ENCODE peak calls at places on chromosomes 3 and 15, in seven cellular contexts. A is fibroblast of villous mesenchyme, H is cardiac muscle cell, N is foreskin fibroblast, O is GM23338, T is fibroblast of pulmonary artery, L is PC-3. Y is an unnamed sample.

GRCh38 chr15:38563723-38564519 is 693 bp downstream of the RASGRP1 start:
- DNase-seq in O (peak; percentile 57), L (peak; percentile 53), H (peak; percentile 77), N (peak; percentile 25), A (peak; percentile 30), T (peak; percentile 46), Y (no peak)

GRCh38 chr15:78317145-78317836 is 17.9 kb upstream of the SKIC8 start:
- DNase-seq in A (peak; percentile 11), N (no peak), H (peak; percentile 26), T (peak; percentile 13), O (no peak), L (peak; percentile 52), Y (no peak)

GRCh38 chr3:25033407-25034029 is 394.5 kb upstream of the RARB start:
- DNase-seq in A (no peak), O (peak; percentile 93), L (peak; percentile 60), T (peak; percentile 18), H (peak; percentile 69), N (no peak), Y (no peak)

GRCh38 chr15:94105760-94106159 is 125.6 kb upstream of the MCTP2 start:
- DNase-seq in T (no peak), O (peak; percentile 17), H (no peak), A (peak; percentile 45), L (no peak), N (no peak), Y (no peak)

GRCh38 chr15:27358751-27359434 is 387.9 kb downstream of the GABRG3 start:
- DNase-seq in L (peak; percentile 6), A (no peak), N (no peak), O (peak; percentile 79), H (peak; percentile 61), T (peak; percentile 1), Y (no peak)

GRCh38 chr3:133037440-133037839 is 751 bp upstream of the TMEM108 start:
- DNase-seq in N (no peak), A (no peak), H (no peak), O (no peak), T (no peak), L (no peak), Y (no peak)

GRCh38 chr15:74891469-74891868 is 1.6 kb downstream of the MPI start:
- DNase-seq in T (no peak), O (no peak), L (peak; percentile 25), H (no peak), A (no peak), N (no peak), Y (no peak)

GRCh38 chr3:122886251-122886650 is 91.4 kb downstream of the SLC49A4 start:
- DNase-seq in L (no peak), H (no peak), O (no peak), N (no peak), T (no peak), A (no peak), Y (no peak)

GRCh38 chr15:78243491-78243941 is 9.2 kb upstream of the ACSBG1 start:
- DNase-seq in T (peak; percentile 46), H (peak; percentile 29), N (no peak), A (peak; percentile 11), O (peak; percentile 87), L (no peak), Y (no peak)

GRCh38 chr15:55618396-55618795 is 30.3 kb upstream of the PYGO1 start:
- DNase-seq in N (no peak), T (no peak), A (no peak), H (no peak), L (no peak), O (no peak), Y (no peak)

GRCh38 chr15:89777821-89778380 is 1.8 kb downstream of the MESP2 start:
- DNase-seq in N (no peak), A (no peak), H (no peak), O (no peak), L (no peak), T (no peak), Y (no peak)

GRCh38 chr15:64583983-64584382 is 123.6 kb downstream of the ZNF609 start:
- DNase-seq in N (no peak), H (no peak), O (no peak), T (no peak), A (no peak), L (no peak), Y (no peak)

GRCh38 chr15:35000511-35000910 is 12.4 kb upstream of the ZNF770 start:
- DNase-seq in O (no peak), T (peak; percentile 72), L (peak; percentile 90), H (no peak), A (peak; percentile 79), N (peak; percentile 84), Y (peak; percentile 67)

GRCh38 chr3:96813820-96814580 is 394 bp upstream of the EPHA6 start:
- DNase-seq in N (peak; percentile 22), L (peak; percentile 66), T (peak; percentile 44), H (peak; percentile 64), O (peak; percentile 78), A (peak; percentile 49), Y (no peak)
- TF ChIP-seq CTCF in N (no peak), L (peak; percentile 39), T (peak; percentile 21), H (peak; percentile 22), O (no peak), A (peak; percentile 40), Y (peak; percentile 24)

DNA sequence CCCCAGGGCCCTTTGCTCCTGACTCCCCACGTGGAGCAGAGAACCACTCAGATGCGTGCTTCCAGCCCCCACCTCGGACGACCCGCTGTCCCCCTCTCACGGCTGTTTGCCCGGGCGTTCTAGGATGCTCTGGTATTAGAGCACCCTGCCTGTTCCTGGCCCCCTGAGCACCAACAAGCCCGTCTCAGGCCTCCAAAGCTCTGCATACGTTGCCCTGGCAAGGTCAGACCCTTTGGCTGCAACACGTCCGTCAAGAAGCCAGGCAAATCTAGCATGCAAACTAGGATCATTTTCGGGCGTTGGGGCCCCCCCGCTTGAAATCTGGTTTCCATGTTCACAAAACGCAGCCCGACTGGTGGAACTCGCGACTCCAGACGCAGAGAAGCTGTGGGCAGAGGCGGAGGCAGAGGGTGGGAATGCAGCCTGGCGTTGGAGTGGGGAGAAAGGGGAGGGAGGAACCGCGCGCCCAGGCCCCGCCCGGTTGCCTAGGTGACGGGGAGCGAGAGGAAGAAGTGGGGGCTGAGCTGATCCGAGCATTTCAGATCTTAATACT is 86.2 kb upstream of the PIAS1 start:
- DNase-seq in L (no peak), H (peak; percentile 81), N (peak; percentile 34), T (peak; percentile 61), A (peak; percentile 49), O (peak; percentile 91), Y (peak; percentile 8)
- H3K4me3 ChIP-seq in L (no peak overlapping the region), H (peak overlapping the region; percentile 24), N (peak overlapping the region; percentile 54), T (peak overlapping the region; percentile 45), A (peak overlapping the region; percentile 51), O (peak overlapping the region; percentile 86), Y (peak overlapping the region; percentile 54)

DNA sequence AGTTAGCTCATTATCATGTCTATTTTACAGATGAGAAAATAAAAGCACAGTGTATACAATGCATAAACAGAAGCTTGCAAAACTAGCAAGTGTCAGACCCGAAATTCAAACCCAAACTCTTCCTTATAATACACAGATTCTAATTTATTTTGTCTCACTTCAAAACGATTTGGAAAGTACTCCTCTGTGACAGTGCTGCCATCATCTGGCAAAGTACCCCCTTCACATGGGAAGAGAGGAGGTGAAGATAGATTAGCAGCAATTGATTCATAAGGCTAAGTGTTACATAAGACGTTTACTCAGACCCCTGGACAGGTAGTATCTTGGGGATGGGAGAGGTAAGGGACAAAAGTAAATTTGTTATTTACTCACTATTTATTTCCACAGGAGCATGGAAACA is 744.0 kb upstream of the SGO1 start:
- DNase-seq in T (peak; percentile 32), H (peak; percentile 21), N (no peak), A (peak; percentile 9), L (peak; percentile 37), O (peak; percentile 64), Y (no peak)
- TF ChIP-seq CTCF in T (peak; percentile 52), H (peak; percentile 35), N (peak; percentile 38), A (peak; percentile 42), L (peak; percentile 66), O (peak; percentile 87), Y (peak; percentile 5)

GRCh38 chr15:88629071-88629470 is 7.9 kb downstream of the AEN start:
- DNase-seq in T (no peak), H (no peak), N (no peak), A (no peak), O (no peak), L (no peak), Y (no peak)
- H3K4me3 ChIP-seq in T (no peak overlapping the region), H (no peak overlapping the region), N (no peak overlapping the region), A (no peak overlapping the region), O (no peak overlapping the region), L (no peak overlapping the region), Y (no peak overlapping the region)

DNA sequence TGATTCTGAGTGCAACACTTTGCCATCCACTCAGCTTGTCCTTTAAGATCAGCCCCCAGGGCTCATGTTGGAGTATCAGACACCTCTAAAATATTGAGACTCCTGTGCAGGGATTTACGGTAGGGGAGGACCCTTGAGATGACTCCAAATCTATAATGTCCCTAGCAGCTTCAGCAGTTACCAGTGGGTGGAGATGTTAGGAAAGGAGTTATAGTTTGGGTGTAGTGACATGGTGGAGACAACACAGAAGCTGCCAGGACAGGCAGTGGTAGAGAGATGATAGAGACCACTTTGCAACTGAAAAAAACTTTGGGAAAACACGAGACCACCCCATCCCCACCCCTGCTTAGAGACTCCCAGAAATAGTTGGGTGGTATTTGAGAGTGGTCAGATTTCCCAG is 43.3 kb upstream of the GSK3B start:
- DNase-seq in L (no peak), T (no peak), O (no peak), A (no peak), N (no peak), H (no peak), Y (no peak)
- TF ChIP-seq CTCF in L (peak; percentile 32), T (no peak), O (peak; percentile 3), A (peak; percentile 3), N (no peak), H (no peak), Y (no peak)

DNA sequence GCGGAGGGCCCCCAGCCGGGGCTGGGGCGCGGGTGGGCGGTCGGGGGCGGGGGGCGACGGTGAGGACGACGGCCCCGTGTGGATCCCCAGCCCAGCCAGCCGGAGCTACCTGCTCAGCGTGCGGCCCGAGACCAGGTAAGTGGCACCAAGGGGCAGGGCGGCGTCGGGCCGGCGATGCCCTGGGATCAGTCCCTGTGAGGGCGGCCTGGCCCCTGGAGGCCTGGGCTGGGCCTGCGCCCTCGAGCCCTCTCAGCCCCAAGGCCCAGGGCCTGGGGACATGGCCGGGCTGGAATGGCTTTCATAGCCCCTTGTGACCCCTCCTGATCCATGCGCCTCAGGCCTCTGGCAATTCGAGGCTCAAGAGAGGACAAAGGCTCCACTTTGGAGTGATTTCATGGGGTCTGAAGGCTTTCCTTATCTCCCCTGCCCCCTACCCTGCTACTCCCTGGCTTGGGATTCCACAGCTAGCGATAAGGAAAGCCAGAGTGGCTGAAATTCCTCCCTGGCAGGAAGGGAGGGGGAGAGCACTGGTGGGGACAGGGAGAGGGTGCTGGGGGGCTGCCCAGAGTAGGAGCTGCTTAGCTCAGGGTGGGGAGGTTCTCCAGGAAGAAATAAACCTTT is 415 bp downstream of the ALPK3 start:
- DNase-seq in O (peak; percentile 75), H (peak; percentile 92), N (no peak), A (no peak), T (no peak), L (no peak), Y (no peak)
- H3K4me3 ChIP-seq in O (peak overlapping the region; percentile 52), H (peak overlapping the region; percentile 47), N (no peak overlapping the region), A (no peak overlapping the region), T (no peak overlapping the region), L (no peak overlapping the region), Y (no peak overlapping the region)

DNA sequence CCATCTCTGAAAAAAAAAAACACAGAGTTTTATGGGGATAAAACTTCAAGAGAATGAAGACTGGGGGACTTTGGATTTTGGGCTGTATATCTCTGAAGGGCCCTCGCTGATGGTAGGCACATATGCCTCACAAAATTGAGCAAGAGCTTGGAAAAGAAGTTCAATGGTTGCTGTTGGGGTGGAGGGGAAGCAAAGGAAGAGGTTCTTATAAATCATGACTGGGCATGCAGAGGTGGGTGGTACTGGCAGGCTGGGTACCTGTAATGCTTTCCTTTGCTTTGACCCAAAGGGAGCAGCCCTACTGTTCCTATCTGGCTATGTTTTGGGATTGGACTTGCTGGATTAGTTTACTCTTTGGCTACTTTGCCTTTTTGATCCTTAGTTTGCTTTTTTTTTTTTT is 6.0 kb upstream of the RTP1 start:
- DNase-seq in O (no peak), H (no peak), L (no peak), A (no peak), N (no peak), T (no peak), Y (no peak)
- TF ChIP-seq CTCF in O (no peak), H (no peak), L (no peak), A (no peak), N (no peak), T (no peak), Y (no peak)